ENCODE peak calls at places on chromosome 3, in nine cellular contexts. W is tibial nerve, C is A549, I is suprapubic skin, V is SK-N-SH, R is transverse colon, J is ovary, O is GM12878, Z is H1. Y is an unnamed sample.
A peak's percentile ranks its signal among the peaks of the same experiment; 100 is the strongest.

GRCh38 chr3:196499061-196499460 is 4.5 kb downstream of the RNF168 start:
- DNase-seq in W (no peak), C (no peak), I (no peak), V (no peak), R (no peak), J (no peak), O (no peak), Z (no peak), Y (no peak)

GRCh38 chr3:144114767-144115166 is 143.1 kb downstream of the DIPK2A start:
- DNase-seq in W (no peak), C (peak; percentile 4), I (no peak), V (no peak), R (no peak), J (no peak), O (no peak), Z (no peak), Y (no peak)

GRCh38 chr3:119628390-119628789 is 30.7 kb downstream of the PLA1A start:
- DNase-seq in W (no peak), C (no peak), I (no peak), V (no peak), R (no peak), J (no peak), O (peak; percentile 82), Z (no peak), Y (no peak)

GRCh38 chr3:52703356-52703755 is 2.2 kb downstream of the GLT8D1 start:
- DNase-seq in W (no peak), C (no peak), I (no peak), V (no peak), R (no peak), J (no peak), O (no peak), Z (no peak), Y (no peak)

GRCh38 chr3:173253471-173253870 is 112.4 kb upstream of the SPATA16 start:
- DNase-seq in W (no peak), C (no peak), I (no peak), V (no peak), R (no peak), J (no peak), O (no peak), Z (peak; percentile 27), Y (no peak)

GRCh38 chr3:187368251-187368733 is at the start of gene RTP4:
- DNase-seq in W (no peak), C (no peak), I (no peak), V (no peak), R (no peak), J (no peak), O (peak; percentile 82), Z (no peak), Y (no peak)

GRCh38 chr3:42647821-42648459 is 5.6 kb upstream of the ZBTB47 start:
- DNase-seq in W (no peak), C (no peak), I (no peak), V (no peak), R (no peak), J (no peak), O (no peak), Z (no peak), Y (no peak)

GRCh38 chr3:192482809-192483208 is 244.5 kb downstream of the FGF12 start:
- DNase-seq in W (no peak), C (no peak), I (no peak), V (no peak), R (no peak), J (no peak), O (no peak), Z (no peak), Y (no peak)

GRCh38 chr3:58169371-58169770 is 41.4 kb downstream of the DNASE1L3 start:
- DNase-seq in W (no peak), C (no peak), I (no peak), V (no peak), R (no peak), J (no peak), O (no peak), Z (no peak), Y (no peak)

GRCh38 chr3:40104441-40104840 is 205.1 kb upstream of the EIF1B start:
- DNase-seq in W (no peak), C (no peak), I (no peak), V (no peak), R (no peak), J (no peak), O (no peak), Z (no peak), Y (no peak)

GRCh38 chr3:46300461-46300789 is 53.5 kb upstream of the CCR2 start:
- DNase-seq in W (no peak), C (no peak), I (no peak), V (no peak), R (no peak), J (no peak), O (no peak), Z (no peak), Y (no peak)

GRCh38 chr3:125916376-125916978 is 52.5 kb upstream of the ROPN1B start:
- DNase-seq in W (peak; percentile 98), C (peak; percentile 90), I (no peak), V (peak; percentile 88), R (peak; percentile 99), J (no peak), O (peak; percentile 65), Z (peak; percentile 84), Y (peak; percentile 100)

GRCh38 chr3:190026154-190026553 is 94.5 kb downstream of the P3H2 start:
- DNase-seq in W (no peak), C (no peak), I (no peak), V (no peak), R (no peak), J (no peak), O (no peak), Z (no peak), Y (no peak)

GRCh38 chr3:128800241-128801187 is 74.5 kb downstream of the RAB7A start:
- DNase-seq in W (no peak), C (no peak), I (no peak), V (no peak), R (no peak), J (no peak), O (no peak), Z (no peak), Y (no peak)

GRCh38 chr3:136617123-136617700 is 135.0 kb downstream of the STAG1 start:
- DNase-seq in W (no peak), C (peak; percentile 14), I (no peak), V (no peak), R (no peak), J (no peak), O (no peak), Z (no peak), Y (no peak)

GRCh38 chr3:100089802-100090668 is 24.3 kb downstream of the FILIP1L start:
- DNase-seq in W (no peak), C (peak; percentile 49), I (no peak), V (no peak), R (no peak), J (no peak), O (no peak), Z (peak; percentile 10), Y (no peak)

GRCh38 chr3:4335840-4336579 is 32.8 kb downstream of the SETMAR start:
- DNase-seq in W (no peak), C (no peak), I (no peak), V (no peak), R (no peak), J (no peak), O (no peak), Z (no peak), Y (no peak)

DNA sequence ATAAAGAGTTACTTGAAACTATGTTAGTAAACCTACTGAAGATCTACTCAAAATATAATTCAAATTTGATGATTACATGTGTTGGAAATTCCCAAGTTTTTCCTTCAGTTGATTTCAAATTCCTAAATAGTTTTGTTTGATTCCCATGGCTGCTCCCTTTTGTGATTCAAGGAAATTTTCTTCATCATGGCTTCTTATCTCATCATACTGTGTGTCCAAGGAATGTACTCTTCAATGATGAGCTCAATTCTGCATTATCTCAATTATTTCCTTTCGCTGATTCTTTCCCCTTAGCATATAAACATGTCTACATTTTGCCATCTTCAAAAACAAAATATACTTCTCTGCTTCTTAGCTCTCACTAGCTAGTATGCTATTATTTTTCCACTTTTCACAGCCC is 460.4 kb upstream of the NAALADL2 start:
- DNase-seq in W (no peak), C (no peak), I (no peak), V (no peak), R (no peak), J (no peak), O (no peak), Z (no peak), Y (no peak)
- TF ChIP-seq EP300 in W (no peak), C (no peak), I (no peak), V (no peak), R (no peak), J (no peak), O (no peak), Z (no peak), Y (no peak)

DNA sequence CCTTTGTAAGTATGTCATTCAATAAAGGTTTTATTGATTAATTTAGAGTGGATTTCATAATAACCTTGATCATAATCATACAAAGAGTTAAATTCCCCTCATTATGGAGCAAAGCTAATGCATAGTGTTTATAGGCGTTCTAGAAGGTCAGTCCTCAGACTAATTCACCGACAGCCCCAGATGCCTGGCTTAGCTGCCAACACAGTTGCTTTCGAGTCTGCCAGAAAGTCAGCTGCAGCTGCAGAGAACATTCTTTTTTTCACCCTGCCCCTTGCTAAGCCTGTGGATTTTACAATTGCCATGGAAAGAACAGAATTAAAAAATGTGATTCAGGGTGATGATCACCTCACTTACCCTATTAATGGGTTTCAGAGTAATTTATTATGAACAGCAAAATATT is 21.2 kb downstream of the CADM2 start:
- DNase-seq in W (no peak), C (no peak), I (no peak), V (peak; percentile 10), R (no peak), J (no peak), O (no peak), Z (no peak), Y (no peak)
- TF ChIP-seq EP300 in W (no peak), C (no peak), I (no peak), V (no peak), R (no peak), J (no peak), O (no peak), Z (no peak), Y (no peak)

DNA sequence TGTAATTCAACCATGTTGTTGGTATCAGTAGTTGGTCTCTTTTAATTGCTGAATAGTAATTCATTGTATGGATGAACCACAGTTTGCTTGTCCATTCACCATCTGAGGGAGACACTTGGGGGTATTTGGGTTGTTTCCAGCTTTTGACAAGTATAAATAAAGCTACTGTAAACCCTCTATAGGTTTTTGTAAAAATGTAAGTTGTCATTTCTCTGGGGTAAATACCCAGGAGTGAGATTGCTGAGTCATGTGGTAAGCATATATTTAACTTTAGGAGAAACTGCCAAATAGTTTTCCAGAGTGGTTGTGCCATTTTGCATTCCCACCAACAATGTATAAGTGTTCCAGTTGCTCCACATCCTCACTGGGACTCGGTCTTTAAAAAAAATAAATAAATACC is 15.4 kb upstream of the LHFPL4 start:
- DNase-seq in W (no peak), C (no peak), I (no peak), V (no peak), R (no peak), J (no peak), O (no peak), Z (no peak), Y (no peak)
- TF ChIP-seq EP300 in W (no peak), C (no peak), I (no peak), V (no peak), R (no peak), J (no peak), O (no peak), Z (no peak), Y (no peak)

DNA sequence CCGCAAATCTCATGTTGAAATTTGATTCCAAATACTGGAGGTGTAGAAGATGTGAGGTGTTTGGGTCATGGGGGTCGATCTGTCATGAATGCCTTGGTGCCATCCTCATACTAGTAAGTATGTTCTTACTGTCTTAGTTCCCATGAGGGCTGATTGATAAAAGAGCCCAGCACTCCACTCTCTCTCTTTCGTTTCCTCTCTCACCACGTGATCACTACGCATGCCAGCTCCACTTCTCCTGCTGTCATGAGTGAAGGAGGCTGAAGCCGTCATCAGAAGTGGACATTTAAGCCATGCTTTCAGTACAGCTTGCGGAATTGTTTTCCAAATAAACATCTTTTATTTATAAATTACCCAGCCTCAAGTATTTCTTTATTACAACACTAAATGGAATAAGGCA is 6.1 kb downstream of the OR5H15 start:
- DNase-seq in W (no peak), C (peak; percentile 11), I (no peak), V (no peak), R (no peak), J (no peak), O (no peak), Z (no peak), Y (no peak)
- TF ChIP-seq EP300 in W (no peak), C (no peak), I (no peak), V (no peak), R (no peak), J (no peak), O (no peak), Z (no peak), Y (no peak)